ENCODE peak calls at places on chromosomes 16 and 17, in nine cellular contexts. S, C, Q, Y, I, U, L, M and Z are unnamed samples.

GRCh38 chr16:27690604-27691003 is 140.7 kb downstream of the KATNIP start:
- DNase-seq in S (no peak), C (peak), Q (peak), Y (no peak), I (peak), U (peak), L (no peak), M (no peak), Z (no peak)

GRCh38 chr17:29251969-29252866 is 5.6 kb downstream of the CRYBA1 start:
- DNase-seq in S (no peak), C (no peak), Q (peak), Y (no peak), I (peak), U (peak), L (no peak), M (no peak), Z (peak)

GRCh38 chr16:77736879-77737278 is 14.6 kb downstream of the NUDT7 start:
- DNase-seq in S (no peak), C (no peak), Q (no peak), Y (no peak), I (no peak), U (no peak), L (no peak), M (no peak), Z (no peak)

GRCh38 chr17:3904486-3904885 is 11.6 kb upstream of the CAMKK1 start:
- DNase-seq in S (no peak), C (no peak), Q (no peak), Y (no peak), I (no peak), U (no peak), L (no peak), M (no peak), Z (no peak)

GRCh38 chr17:82876602-82877391 is 37.0 kb upstream of the ZNF750 start:
- DNase-seq in S (peak), C (no peak), Q (peak), Y (peak), I (peak), U (peak), L (no peak), M (no peak), Z (no peak)

GRCh38 chr17:60065867-60066266 is 12.9 kb downstream of the HEATR6 start:
- DNase-seq in S (no peak), C (no peak), Q (no peak), Y (no peak), I (no peak), U (peak), L (no peak), M (no peak), Z (no peak)

GRCh38 chr17:80882926-80883685 is 108.5 kb upstream of the CHMP6 start:
- DNase-seq in S (no peak), C (no peak), Q (no peak), Y (no peak), I (no peak), U (no peak), L (no peak), M (no peak), Z (no peak)

GRCh38 chr16:68037820-68038597 is 14.9 kb downstream of the DUS2 start:
- DNase-seq in S (no peak), C (no peak), Q (no peak), Y (no peak), I (no peak), U (no peak), L (no peak), M (no peak), Z (no peak)

GRCh38 chr17:58156839-58157803 is 8.9 kb downstream of the OR4D1 start:
- DNase-seq in S (no peak), C (peak), Q (no peak), Y (peak), I (no peak), U (peak), L (peak), M (peak), Z (no peak)

GRCh38 chr16:56281256-56281805 is 90.0 kb downstream of the GNAO1 start:
- DNase-seq in S (no peak), C (no peak), Q (peak), Y (no peak), I (peak), U (peak), L (no peak), M (no peak), Z (no peak)

GRCh38 chr16:648071-648785 is 937 bp upstream of the WDR90 start:
- DNase-seq in S (no peak), C (peak), Q (peak), Y (no peak), I (peak), U (no peak), L (no peak), M (no peak), Z (no peak)

GRCh38 chr17:33575046-33575445 is 282.0 kb upstream of the ASIC2 start:
- DNase-seq in S (no peak), C (no peak), Q (no peak), Y (no peak), I (no peak), U (no peak), L (no peak), M (no peak), Z (no peak)

GRCh38 chr16:26071383-26071782 is 379.6 kb downstream of the HS3ST4 start:
- DNase-seq in S (no peak), C (no peak), Q (no peak), Y (no peak), I (no peak), U (no peak), L (no peak), M (no peak), Z (no peak)

GRCh38 chr17:77819497-77819896 is 139.0 kb upstream of the TNRC6C start:
- DNase-seq in S (no peak), C (no peak), Q (no peak), Y (no peak), I (no peak), U (no peak), L (no peak), M (no peak), Z (no peak)

GRCh38 chr17:9498490-9498889 is 77.1 kb downstream of the STX8 start:
- DNase-seq in S (no peak), C (no peak), Q (no peak), Y (no peak), I (no peak), U (no peak), L (no peak), M (no peak), Z (no peak)

GRCh38 chr17:36849871-36850348 is 87.4 kb upstream of the LHX1 start:
- DNase-seq in S (peak), C (peak), Q (peak), Y (no peak), I (peak), U (peak), L (no peak), M (no peak), Z (peak)

GRCh38 chr16:4846503-4846900 is 586 bp downstream of the GLYR1 start:
- DNase-seq in S (peak), C (peak), Q (peak), Y (peak), I (peak), U (peak), L (peak), M (no peak), Z (peak)